ENCODE peak calls at places on chromosomes 12 and 14, in ten cellular contexts. R is suprapubic skin, O is Peyer's patch, E is bronchial epithelial cell, S is HFFc6, M is PC-3, Z is GM12865, C is fibroblast of the aortic adventitia, W is psoas muscle, X is astrocyte of the spinal cord. U is an unnamed sample.

GRCh38 chr12:2439332-2440100 is 355.3 kb upstream of the FKBP4 start:
- DNase-seq in W (no peak), M (no peak), Z (no peak), S (no peak), C (no peak), X (no peak), E (no peak), O (no peak), R (no peak), U (no peak)

GRCh38 chr14:81517798-81518398 is 15.8 kb downstream of the SEL1L start:
- DNase-seq in R (no peak), E (no peak), C (no peak), W (peak), M (no peak), O (no peak), X (no peak), Z (no peak), S (peak), U (no peak)

GRCh38 chr12:110931315-110931728 is 10.9 kb upstream of the MYL2 start:
- DNase-seq in X (no peak), C (no peak), R (no peak), E (no peak), O (no peak), M (no peak), S (no peak), W (peak), Z (no peak), U (no peak)

GRCh38 chr14:92105845-92106094 is 612 bp downstream of the ATXN3 start:
- DNase-seq in R (peak), E (peak), X (no peak), W (peak), S (no peak), Z (peak), C (no peak), M (peak), O (peak), U (no peak)

GRCh38 chr14:77407158-77407557 is 16.2 kb downstream of the NOXRED1 start:
- DNase-seq in E (no peak), R (no peak), X (no peak), C (no peak), W (no peak), Z (no peak), M (no peak), S (no peak), O (no peak), U (no peak)

GRCh38 chr12:12714276-12715001 is 2.7 kb upstream of the CDKN1B start:
- DNase-seq in M (peak), X (peak), S (no peak), E (peak), R (no peak), Z (peak), C (peak), O (peak), W (no peak), U (no peak)

GRCh38 chr14:35401853-35402252 is 2.7 kb downstream of the NFKBIA start:
- DNase-seq in R (no peak), O (no peak), W (no peak), E (no peak), M (no peak), S (no peak), X (no peak), Z (peak), C (peak), U (no peak)

GRCh38 chr14:34650786-34651584 is 21.0 kb upstream of the SNX6 start:
- DNase-seq in X (peak), W (peak), R (peak), Z (no peak), M (peak), S (peak), O (no peak), E (peak), C (peak), U (peak)

GRCh38 chr14:50091240-50091914 is 25.0 kb downstream of the VCPKMT start:
- DNase-seq in S (no peak), E (no peak), X (no peak), M (no peak), O (no peak), Z (no peak), C (no peak), R (no peak), W (no peak), U (no peak)

GRCh38 chr12:130826151-130826801 is 12.8 kb downstream of the STX2 start:
- DNase-seq in W (peak), C (peak), X (peak), Z (peak), O (peak), E (no peak), S (peak), M (peak), R (peak), U (peak)

GRCh38 chr12:20624718-20625117 is 70.4 kb upstream of the SLCO1C1 start:
- DNase-seq in Z (no peak), S (peak), W (no peak), E (peak), R (no peak), X (peak), O (no peak), C (peak), M (peak), U (no peak)

GRCh38 chr12:93908846-93909592 is 231.8 kb downstream of the CRADD start:
- DNase-seq in S (no peak), M (peak), E (peak), Z (no peak), X (peak), R (no peak), W (peak), C (peak), O (no peak), U (no peak)

GRCh38 chr14:71762575-71762974 is 169.7 kb upstream of the RGS6 start:
- DNase-seq in M (no peak), Z (no peak), X (no peak), O (no peak), S (no peak), C (no peak), E (no peak), W (no peak), R (no peak), U (no peak)

GRCh38 chr12:104057771-104058197 is 6.5 kb upstream of the HCFC2 start:
- DNase-seq in W (no peak), Z (peak), X (peak), R (no peak), E (peak), M (peak), S (no peak), O (no peak), C (peak), U (no peak)

GRCh38 chr12:100643246-100643645 is 69.8 kb downstream of the GAS2L3 start:
- DNase-seq in R (no peak), E (no peak), X (no peak), O (no peak), M (peak), W (no peak), S (no peak), Z (no peak), C (no peak), U (no peak)

GRCh38 chr12:68440068-68440581 is 108.0 kb upstream of the MDM1 start:
- DNase-seq in E (peak), S (peak), Z (no peak), O (no peak), M (peak), W (peak), C (no peak), R (no peak), X (peak), U (no peak)

GRCh38 chr12:87348071-87348470 is 681.1 kb downstream of the C12orf50 start:
- DNase-seq in W (no peak), R (no peak), C (no peak), M (peak), S (no peak), O (no peak), Z (no peak), E (no peak), X (no peak), U (no peak)

GRCh38 chr14:99971929-99972747 is 93.1 kb upstream of the EVL start:
- DNase-seq in Z (peak), R (no peak), X (peak), W (no peak), E (no peak), O (no peak), S (no peak), M (no peak), C (peak), U (no peak)

GRCh38 chr12:16515666-16516065 is 90.3 kb downstream of the LMO3 start:
- DNase-seq in C (peak), R (no peak), X (no peak), M (peak), S (peak), W (no peak), Z (no peak), O (no peak), E (peak), U (no peak)

GRCh38 chr12:99984271-99985128 is at the start of gene ANKS1B:
- DNase-seq in R (no peak), O (no peak), C (peak), S (no peak), Z (peak), X (peak), E (no peak), W (peak), M (peak), U (peak)

GRCh38 chr14:55884819-55885218 is 233.4 kb upstream of the PELI2 start:
- DNase-seq in Z (no peak), C (no peak), E (peak), W (no peak), R (no peak), M (no peak), X (no peak), S (no peak), O (no peak), U (no peak)

GRCh38 chr14:75969891-75970290 is 11.9 kb downstream of the TGFB3 start:
- DNase-seq in X (no peak), C (no peak), M (peak), E (no peak), O (no peak), R (no peak), Z (no peak), S (no peak), W (no peak), U (no peak)

GRCh38 chr12:79238246-79238645 is 373.7 kb downstream of the SYT1 start:
- DNase-seq in R (no peak), Z (no peak), W (no peak), E (no peak), X (no peak), S (no peak), O (no peak), C (peak), M (no peak), U (no peak)

GRCh38 chr12:68871899-68872298 is 61.1 kb downstream of the CPM start:
- DNase-seq in E (peak), X (peak), O (no peak), M (peak), R (no peak), C (peak), W (no peak), Z (peak), S (no peak), U (no peak)

GRCh38 chr14:78259831-78260230 is 89.7 kb downstream of the NRXN3 start:
- DNase-seq in M (no peak), W (no peak), Z (no peak), R (no peak), X (no peak), S (peak), O (no peak), E (no peak), C (no peak), U (no peak)

GRCh38 chr14:53845813-53846693 is 110.6 kb downstream of the BMP4 start:
- DNase-seq in O (no peak), Z (no peak), S (no peak), M (no peak), W (no peak), R (no peak), X (no peak), C (no peak), E (peak), U (no peak)

GRCh38 chr14:43803076-43803689 is 703.9 kb downstream of the FSCB start:
- DNase-seq in S (no peak), E (no peak), C (no peak), W (no peak), O (no peak), R (no peak), Z (peak), X (no peak), M (peak), U (no peak)

GRCh38 chr12:124919646-124920352 is 5.3 kb upstream of the UBC start:
- DNase-seq in M (peak), Z (peak), R (no peak), X (peak), C (no peak), S (no peak), W (no peak), E (peak), O (peak), U (no peak)

GRCh38 chr12:50242751-50243191 is 40.5 kb downstream of the LIMA1 start:
- DNase-seq in W (no peak), S (peak), C (peak), R (no peak), Z (no peak), E (peak), O (no peak), X (peak), M (peak), U (no peak)

GRCh38 chr12:123075591-123076171 is 75.2 kb downstream of the PITPNM2 start:
- DNase-seq in M (peak), C (no peak), R (no peak), S (peak), O (peak), E (no peak), X (peak), Z (peak), W (no peak), U (no peak)

GRCh38 chr14:68795602-68796417 is 2.9 kb upstream of the ZFP36L1 start:
- DNase-seq in R (peak), W (peak), C (peak), E (peak), Z (peak), S (peak), M (peak), O (peak), X (peak), U (no peak)

GRCh38 chr12:54993181-54993835 is 8.7 kb upstream of the TESPA1 start:
- DNase-seq in S (peak), R (no peak), W (no peak), C (peak), M (peak), O (peak), Z (peak), X (peak), E (peak), U (peak)

GRCh38 chr14:61177279-61178225 is 103.6 kb downstream of the TMEM30B start:
- DNase-seq in O (no peak), E (peak), W (no peak), X (no peak), C (no peak), S (no peak), M (peak), Z (no peak), R (no peak), U (no peak)

GRCh38 chr12:107287436-107288413 is 194.4 kb upstream of the CRY1 start:
- DNase-seq in Z (peak), W (no peak), X (peak), M (peak), O (no peak), R (no peak), S (no peak), E (peak), C (no peak), U (no peak)

GRCh38 chr14:72646861-72647528 is 246.9 kb downstream of the DPF3 start:
- DNase-seq in S (no peak), O (no peak), E (no peak), C (peak), W (no peak), R (no peak), Z (no peak), X (peak), M (peak), U (no peak)

GRCh38 chr12:57521475-57522018 is 1.1 kb upstream of the MBD6 start:
- DNase-seq in X (peak), O (peak), R (no peak), M (no peak), Z (no peak), C (no peak), E (peak), S (no peak), W (peak), U (no peak)
- TF ChIP-seq CTCF in X (no peak), O (no peak), R (no peak), M (no peak), Z (no peak), C (no peak), E (peak), S (no peak), W (no peak), U (peak)

GRCh38 chr12:102026728-102027127 is 35.1 kb downstream of the WASHC3 start:
- DNase-seq in R (no peak), Z (no peak), S (no peak), E (no peak), W (no peak), C (no peak), X (no peak), O (no peak), M (no peak), U (no peak)
- TF ChIP-seq CTCF in R (no peak), Z (no peak), S (peak), E (no peak), W (no peak), C (no peak), X (no peak), O (no peak), M (no peak), U (no peak)

GRCh38 chr14:70658899-70659298 is 17.2 kb downstream of the TTC9 start:
- DNase-seq in E (no peak), X (no peak), Z (peak), M (no peak), C (no peak), W (no peak), R (no peak), O (peak), S (no peak), U (no peak)

GRCh38 chr14:70662816-70663215 is 21.1 kb downstream of the TTC9 start:
- DNase-seq in O (no peak), S (no peak), Z (no peak), E (no peak), C (no peak), W (no peak), R (no peak), M (peak), X (no peak), U (no peak)

GRCh38 chr14:70662080-70662479 is 20.4 kb downstream of the TTC9 start:
- DNase-seq in E (peak), S (no peak), W (no peak), C (no peak), Z (no peak), R (no peak), O (no peak), M (peak), X (no peak), U (no peak)

GRCh38 chr14:70663707-70664179 is 22.0 kb downstream of the TTC9 start:
- DNase-seq in C (peak), S (peak), R (no peak), X (no peak), Z (peak), M (no peak), W (peak), E (no peak), O (peak), U (no peak)

DNA sequence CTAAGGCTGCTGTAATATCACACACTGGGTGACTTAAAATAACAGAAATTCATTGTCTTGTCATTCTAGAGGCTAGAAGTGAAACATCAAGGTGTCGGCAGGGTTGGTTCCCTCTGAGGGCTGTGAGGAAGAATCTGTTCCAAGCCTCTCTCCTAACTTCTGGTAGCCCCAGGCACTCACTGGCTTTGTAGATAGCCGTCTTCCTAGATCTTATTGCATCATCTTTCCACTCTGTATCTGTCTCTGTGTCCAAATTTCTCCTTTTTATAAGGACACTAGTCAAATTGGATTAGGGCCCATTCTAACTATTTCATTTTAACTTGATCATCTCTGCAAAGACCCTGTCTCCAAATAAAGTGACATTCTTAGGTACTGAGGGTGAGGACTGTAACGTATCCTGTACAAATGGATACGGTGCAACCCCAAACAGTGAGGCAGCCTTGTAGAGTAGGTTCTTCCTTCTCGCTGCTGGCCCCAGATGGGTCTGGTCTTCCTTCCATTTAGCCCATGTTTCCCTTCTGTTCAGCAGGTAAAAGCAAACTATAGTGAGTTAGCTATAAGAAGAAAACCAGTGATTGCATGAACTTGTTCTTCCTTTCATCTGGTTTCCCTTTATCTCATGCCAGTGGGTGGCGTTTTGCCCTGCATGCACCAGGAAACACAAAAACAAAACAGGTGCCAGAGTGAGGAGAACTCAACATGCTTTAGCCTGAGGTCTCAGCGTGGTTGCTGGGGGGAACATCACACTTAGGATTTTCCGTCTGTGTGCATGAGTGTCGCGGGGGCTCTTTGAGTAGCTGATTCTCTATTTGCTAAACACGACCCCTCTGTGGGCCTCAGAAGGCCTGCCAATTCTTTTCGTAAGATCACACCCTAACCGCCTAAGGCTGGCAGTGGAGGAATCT is 19.5 kb downstream of the TTC9 start:
- DNase-seq in E (no peak), W (no peak), S (no peak), R (no peak), O (peak), M (no peak), X (no peak), Z (peak), C (no peak), U (no peak)
- TF ChIP-seq CTCF in E (peak), W (no peak), S (no peak), R (no peak), O (no peak), M (no peak), X (no peak), Z (peak), C (no peak), U (no peak)

GRCh38 chr12:132375747-132376463 is 46.5 kb upstream of the GALNT9 start:
- DNase-seq in O (no peak), X (no peak), R (no peak), C (no peak), E (no peak), W (no peak), S (no peak), M (no peak), Z (no peak), U (no peak)

GRCh38 chr12:132374821-132375445 is 45.5 kb upstream of the GALNT9 start:
- DNase-seq in S (no peak), C (no peak), E (no peak), R (no peak), W (no peak), Z (no peak), O (no peak), M (no peak), X (no peak), U (no peak)

GRCh38 chr12:132377147-132377546 is 47.8 kb upstream of the GALNT9 start:
- DNase-seq in E (no peak), C (no peak), X (no peak), O (no peak), W (no peak), R (no peak), Z (no peak), M (no peak), S (no peak), U (no peak)

GRCh38 chr12:132376464-132376830 is 47.1 kb upstream of the GALNT9 start:
- DNase-seq in R (no peak), S (no peak), Z (no peak), O (no peak), C (no peak), W (no peak), E (no peak), M (no peak), X (no peak), U (no peak)

DNA sequence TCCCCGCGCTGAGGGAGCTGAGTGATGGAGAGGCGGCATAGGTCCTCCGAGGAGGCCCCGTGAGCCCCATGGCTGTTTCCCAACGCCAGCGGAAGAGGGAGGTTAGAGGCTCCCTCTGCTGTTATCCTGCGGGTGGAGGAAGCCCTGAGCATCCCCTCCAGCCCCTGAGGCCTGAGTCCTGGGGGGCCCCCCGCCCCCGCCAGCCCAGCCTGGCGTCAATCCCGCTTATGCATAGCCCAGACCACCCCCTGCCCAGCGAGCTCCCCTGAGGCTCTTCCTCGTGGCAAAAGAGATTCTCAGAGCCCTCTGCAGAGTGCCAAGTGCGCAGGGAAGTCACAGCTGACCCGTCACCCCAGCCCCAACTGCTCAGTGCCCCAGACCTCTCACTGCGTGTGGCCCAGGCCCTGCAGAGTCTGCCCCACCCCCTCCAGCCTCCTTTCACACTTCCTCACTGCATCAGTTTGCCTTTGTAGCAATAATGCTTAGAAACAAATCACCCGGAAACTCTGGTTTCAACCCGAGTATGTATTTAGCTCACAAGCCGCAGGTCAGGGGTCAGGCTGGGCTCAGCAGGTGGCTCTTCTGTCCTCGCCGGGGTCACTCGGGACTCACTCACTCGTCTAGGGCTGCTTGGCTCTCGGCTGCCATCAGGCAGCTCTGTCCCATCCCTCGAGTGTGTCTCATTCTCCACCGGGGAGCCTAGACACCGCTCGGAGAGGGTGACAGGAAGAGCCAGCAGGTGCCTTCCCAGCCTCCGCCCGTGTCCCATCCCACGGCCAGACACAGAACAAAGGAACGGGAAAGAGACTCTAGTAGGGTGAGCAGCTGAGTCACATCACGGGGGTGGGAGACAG is 44.8 kb upstream of the GALNT9 start:
- DNase-seq in W (no peak), X (no peak), R (no peak), E (no peak), O (no peak), M (no peak), C (no peak), Z (no peak), S (no peak), U (no peak)
- TF ChIP-seq CTCF in W (no peak), X (peak), R (no peak), E (no peak), O (no peak), M (no peak), C (peak), Z (no peak), S (peak), U (peak)

GRCh38 chr12:96399081-96399918 is 939 bp downstream of the CDK17 start:
- DNase-seq in S (peak), R (peak), Z (peak), X (peak), E (peak), W (peak), O (peak), M (peak), C (peak), U (no peak)
- TF ChIP-seq CTCF in S (peak), R (no peak), Z (peak), X (peak), E (peak), W (peak), O (peak), M (peak), C (peak), U (no peak)

U was measured in D721Med.